ENCODE peak calls at places on chromosomes 16 and 17, in four cellular contexts. P is GM23338, E is pancreas, L is kidney epithelial cell. R is an unnamed sample.
A peak's percentile ranks its signal among the peaks of the same experiment; 100 is the strongest.

GRCh38 chr16:84665359-84665758 is 17.0 kb downstream of the KLHL36 start:
- DNase-seq in P (no peak), E (no peak), L (no peak), R (no peak)

GRCh38 chr17:67132366-67132765 is 88.0 kb downstream of the CACNG1 start:
- DNase-seq in P (no peak), E (no peak), L (no peak), R (no peak)

GRCh38 chr17:30554839-30555751 is 77.9 kb downstream of the GOSR1 start:
- DNase-seq in P (peak; percentile 74), E (no peak), L (no peak), R (no peak)

GRCh38 chr16:88920618-88921602 is 54.5 kb upstream of the PABPN1L start:
- DNase-seq in P (no peak), E (no peak), L (no peak), R (no peak)

GRCh38 chr17:41806685-41807445 is 4.9 kb downstream of the P3H4 start:
- DNase-seq in P (no peak), E (no peak), L (no peak), R (no peak)

GRCh38 chr16:80744856-80745255 is 59.5 kb downstream of the CDYL2 start:
- DNase-seq in P (no peak), E (no peak), L (no peak), R (no peak)

GRCh38 chr17:81397314-81398169 is 2.3 kb downstream of the BAHCC1 start:
- DNase-seq in P (peak; percentile 92), E (peak; percentile 83), L (no peak), R (no peak)

GRCh38 chr17:62897706-62898105 is 68.3 kb upstream of the TANC2 start:
- DNase-seq in P (no peak), E (no peak), L (no peak), R (no peak)

GRCh38 chr16:71421911-71422310 is 19.9 kb downstream of the TLE7 start:
- DNase-seq in P (peak; percentile 81), E (no peak), L (no peak), R (no peak)

GRCh38 chr17:1989135-1989534 is 36.0 kb downstream of the RTN4RL1 start:
- DNase-seq in P (no peak), E (no peak), L (no peak), R (no peak)

GRCh38 chr16:67244387-67245188 is 2.7 kb downstream of the FHOD1 start:
- DNase-seq in P (no peak), E (peak; percentile 65), L (no peak), R (no peak)

GRCh38 chr17:43468746-43469544 is 14.8 kb upstream of the DHX8 start:
- DNase-seq in P (no peak), E (no peak), L (peak; percentile 93), R (peak; percentile 62)

GRCh38 chr16:48609453-48610023 is 442 bp downstream of the N4BP1 start:
- DNase-seq in P (peak; percentile 63), E (peak; percentile 91), L (no peak), R (no peak)

GRCh38 chr17:17751996-17752821 is 71.0 kb downstream of the RAI1 start:
- DNase-seq in P (peak; percentile 96), E (peak; percentile 99), L (no peak), R (no peak)

GRCh38 chr16:85391769-85392583 is 221.1 kb upstream of the GSE1 start:
- DNase-seq in P (no peak), E (no peak), L (no peak), R (no peak)

GRCh38 chr17:32302860-32303649 is 37.4 kb downstream of the RHBDL3 start:
- DNase-seq in P (peak; percentile 92), E (no peak), L (no peak), R (no peak)

GRCh38 chr16:23334421-23334853 is 32.3 kb downstream of the SCNN1B start:
- DNase-seq in P (no peak), E (no peak), L (no peak), R (no peak)

GRCh38 chr16:2874032-2874431 is 9.0 kb upstream of the FLYWCH2 start:
- DNase-seq in P (no peak), E (no peak), L (no peak), R (no peak)

GRCh38 chr17:63932008-63932561 is at the start of gene CD79B:
- DNase-seq in P (no peak), E (peak; percentile 59), L (no peak), R (no peak)

GRCh38 chr17:49707246-49707607 is 537 bp downstream of the SLC35B1 start:
- DNase-seq in P (peak; percentile 43), E (no peak), L (no peak), R (no peak)

GRCh38 chr16:78815713-78816112 is 716.3 kb downstream of the WWOX start:
- DNase-seq in P (no peak), E (no peak), L (no peak), R (no peak)

GRCh38 chr17:51407576-51407975 is 147.2 kb downstream of the UTP18 start:
- DNase-seq in P (no peak), E (no peak), L (no peak), R (no peak)

GRCh38 chr17:80791758-80792284 is 199.8 kb upstream of the CHMP6 start:
- DNase-seq in P (no peak), E (no peak), L (peak; percentile 82), R (peak; percentile 63)

GRCh38 chr17:77097772-77098171 is 43.0 kb upstream of the SEC14L1 start:
- DNase-seq in P (no peak), E (no peak), L (no peak), R (no peak)

GRCh38 chr17:33292981-33293867 is at the start of gene ASIC2:
- DNase-seq in P (peak; percentile 85), E (peak; percentile 62), L (no peak), R (no peak)

GRCh38 chr16:17585449-17586080 is 114.8 kb upstream of the XYLT1 start:
- DNase-seq in P (no peak), E (no peak), L (no peak), R (no peak)

GRCh38 chr17:41885733-41886132 is 20.5 kb upstream of the KLHL11 start:
- DNase-seq in P (peak; percentile 13), E (no peak), L (no peak), R (no peak)

GRCh38 chr17:8062807-8063483 is 24.1 kb downstream of the ALOX15B start:
- DNase-seq in P (no peak), E (no peak), L (no peak), R (no peak)

DNA sequence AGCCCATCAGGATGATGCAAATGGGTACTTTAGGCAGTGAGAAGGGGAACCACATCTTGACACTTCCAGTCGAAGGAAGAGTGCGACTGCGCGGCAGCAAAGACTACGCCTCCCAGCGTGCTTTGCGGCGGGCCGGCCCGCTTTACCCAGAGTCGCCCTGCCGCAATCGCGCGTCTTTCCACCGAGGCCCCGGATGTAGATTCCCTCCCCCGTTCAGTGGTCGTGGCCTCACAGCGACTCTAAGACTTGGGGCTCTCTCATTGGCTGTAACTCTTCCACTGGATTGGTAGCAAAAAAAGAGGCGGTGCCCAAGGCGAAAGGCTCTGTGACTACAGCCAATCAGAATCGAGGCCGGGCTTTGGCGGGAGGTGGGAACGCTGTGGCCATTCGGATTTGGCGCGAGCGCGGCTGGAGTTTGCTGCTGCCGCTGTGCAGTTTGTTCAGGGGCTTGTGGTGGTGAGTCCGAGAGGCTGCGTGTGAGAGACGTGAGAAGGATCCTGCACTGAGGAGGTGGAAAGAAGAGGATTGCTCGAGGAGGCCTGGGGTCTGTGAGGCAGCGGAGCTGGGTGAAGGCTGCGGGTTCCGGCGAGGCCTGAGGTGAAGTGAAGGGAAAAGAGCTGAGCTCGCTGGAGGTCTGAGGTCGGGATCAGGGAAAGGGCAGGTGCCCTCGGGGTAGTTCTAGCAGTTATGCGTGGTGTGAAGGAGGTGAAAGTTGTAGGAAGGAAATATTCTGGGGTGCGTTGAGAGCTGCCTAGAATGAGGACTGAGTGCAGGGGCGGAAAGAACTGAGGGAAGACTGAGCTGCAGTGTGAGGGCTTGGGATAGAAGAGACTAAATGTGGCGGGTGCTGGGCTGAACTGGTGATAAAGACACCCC is at the start of gene CDC6:
- DNase-seq in P (peak; percentile 100), E (peak; percentile 98), L (peak; percentile 94), R (peak; percentile 93)
- TF ChIP-seq CTCF in P (no peak), E (no peak), L (no peak), R (no peak)

GRCh38 chr17:38351412-38352222 is at the start of gene SOCS7:
- DNase-seq in P (peak; percentile 95), E (peak; percentile 96), L (peak; percentile 53), R (no peak)
- TF ChIP-seq CTCF in P (no peak), E (no peak), L (no peak), R (no peak)

GRCh38 chr16:1073262-1073558 is 663 bp downstream of the SSTR5 start:
- DNase-seq in P (no peak), E (no peak), L (no peak), R (no peak)

GRCh38 chr16:1072526-1073261 is at the start of gene SSTR5:
- DNase-seq in P (peak; percentile 52), E (no peak), L (no peak), R (no peak)

GRCh38 chr16:1075546-1075945 is 3.0 kb downstream of the SSTR5 start:
- DNase-seq in P (no peak), E (no peak), L (no peak), R (no peak)

GRCh38 chr16:1074379-1074649 is 1.8 kb downstream of the SSTR5 start:
- DNase-seq in P (no peak), E (no peak), L (no peak), R (no peak)

DNA sequence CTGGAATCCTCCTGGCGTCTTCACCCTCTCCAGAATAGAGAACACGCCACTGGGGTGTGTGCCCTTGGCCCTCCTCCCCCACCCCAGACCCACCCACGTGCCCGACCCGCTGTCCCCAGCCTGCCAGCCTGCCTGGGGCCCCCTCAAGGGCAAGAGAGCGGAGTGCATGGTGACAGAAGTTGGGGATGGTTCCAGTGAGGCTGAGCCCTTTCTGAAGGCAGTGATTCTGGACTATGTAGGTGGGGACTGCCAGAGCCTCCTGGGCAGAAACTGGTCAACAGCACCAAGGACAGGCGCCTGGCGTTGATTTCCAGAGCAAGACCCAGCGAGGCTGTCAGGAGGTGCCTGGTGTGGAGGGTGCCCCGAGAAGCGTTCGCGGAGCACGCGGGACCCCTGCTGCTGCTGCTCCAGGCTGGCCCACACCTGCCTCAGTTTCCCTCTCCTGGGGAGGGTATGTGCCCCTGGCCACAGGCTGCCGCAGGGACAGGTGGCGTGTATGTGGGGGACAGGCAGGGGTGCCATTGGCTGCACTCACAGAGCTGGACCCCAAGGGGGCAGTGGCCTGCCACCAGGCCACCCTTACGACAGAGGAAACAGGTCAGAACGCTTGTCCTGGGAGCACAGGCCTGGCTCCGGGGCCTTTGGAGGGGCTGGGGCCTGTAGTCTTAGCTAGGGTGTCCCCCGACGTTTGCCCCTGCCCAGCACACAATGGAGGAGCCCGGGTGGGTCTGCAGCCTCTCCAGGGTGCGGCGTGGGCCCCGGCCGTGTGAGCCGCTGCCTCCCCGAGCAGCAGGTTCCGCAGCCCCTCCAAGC is 1.2 kb downstream of the SSTR5 start:
- DNase-seq in P (peak; percentile 68), E (no peak), L (no peak), R (no peak)
- TF ChIP-seq CTCF in P (peak; percentile 39), E (no peak), L (no peak), R (peak; percentile 35)

DNA sequence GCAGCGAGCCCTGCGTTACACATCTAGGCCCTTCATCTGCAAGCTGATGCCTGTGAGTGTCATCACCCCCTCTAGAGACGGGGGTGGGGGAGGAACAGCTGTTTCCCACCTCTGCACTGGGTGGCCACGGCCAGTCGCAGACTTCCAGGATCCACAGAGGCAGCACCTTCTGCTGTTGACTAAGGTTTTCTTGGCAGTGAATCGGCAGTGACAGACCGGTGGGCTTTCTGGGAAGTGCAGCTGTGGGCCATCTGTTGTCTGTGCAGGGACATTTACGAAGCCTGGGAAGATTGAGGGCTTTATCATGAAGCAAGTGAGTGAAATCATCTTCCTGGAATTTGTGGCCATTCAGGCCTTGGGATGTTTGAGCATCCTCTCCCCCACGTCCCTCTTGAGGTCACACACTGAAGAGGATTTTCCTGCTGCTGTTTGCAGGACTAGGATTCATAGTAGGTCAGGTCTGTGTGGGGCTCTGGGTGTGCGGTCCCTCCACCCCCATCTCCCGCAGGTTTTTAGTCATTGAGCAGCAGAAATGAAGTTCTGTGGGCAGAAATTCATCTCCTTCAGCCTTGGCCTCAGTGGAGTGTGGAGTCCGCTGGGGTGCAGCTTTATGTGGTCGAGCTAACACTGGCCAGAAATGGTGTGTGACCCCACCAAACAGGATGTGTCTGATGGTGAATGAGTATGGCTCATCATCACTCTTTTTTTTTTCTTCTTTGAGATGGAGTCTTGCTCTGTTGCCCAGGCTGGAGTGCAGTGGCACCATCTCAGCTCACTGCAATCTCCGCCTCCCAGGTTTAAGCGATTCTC is 12.0 kb downstream of the PGS1 start:
- DNase-seq in P (peak; percentile 63), E (peak; percentile 22), L (peak; percentile 95), R (no peak)
- TF ChIP-seq CTCF in P (peak; percentile 33), E (no peak), L (peak; percentile 5), R (peak; percentile 16)

R was measured in epithelial cell of proximal tubule.